ENCODE peak calls at places on chromosomes 13 and 19, in seven cellular contexts. X, J, S, K, L, I and G are unnamed samples.

GRCh38 chr13:67506407-67506806 is 276.3 kb upstream of the PCDH9 start:
- DNase-seq in X (no peak), I (no peak), S (no peak), L (no peak), K (no peak), J (no peak), G (no peak)

GRCh38 chr13:66673401-66673800 is 556.7 kb downstream of the PCDH9 start:
- DNase-seq in K (no peak), J (no peak), S (no peak), X (no peak), L (no peak), I (no peak), G (no peak)

GRCh38 chr13:27578121-27579030 is 42.0 kb downstream of the LNX2 start:
- DNase-seq in I (peak), K (no peak), L (no peak), X (no peak), J (no peak), S (no peak), G (no peak)

GRCh38 chr19:53881482-53882390 is at the start of gene PRKCG:
- DNase-seq in I (peak), X (no peak), S (no peak), L (peak), K (no peak), J (peak), G (no peak)

GRCh38 chr13:25415196-25415595 is 43.4 kb downstream of the ATP8A2 start:
- DNase-seq in S (no peak), L (no peak), I (no peak), J (no peak), X (no peak), K (no peak), G (no peak)

GRCh38 chr13:41942462-41943094 is 18.3 kb downstream of the VWA8 start:
- DNase-seq in I (peak), K (no peak), L (no peak), X (no peak), S (no peak), J (no peak), G (no peak)

GRCh38 chr13:28865312-28865711 is 45.2 kb downstream of the MTUS2 start:
- DNase-seq in S (no peak), K (no peak), J (no peak), L (no peak), I (no peak), X (no peak), G (no peak)

GRCh38 chr13:105773887-105774538 is 761.4 kb downstream of the EFNB2 start:
- DNase-seq in I (peak), K (no peak), J (peak), S (no peak), L (no peak), X (no peak), G (no peak)

GRCh38 chr13:38759390-38759789 is 72.5 kb downstream of the FREM2 start:
- DNase-seq in S (no peak), X (no peak), L (no peak), J (no peak), K (no peak), I (no peak), G (no peak)

GRCh38 chr19:39916236-39916635 is 18.2 kb downstream of the FCGBP start:
- DNase-seq in X (no peak), I (no peak), J (no peak), S (no peak), L (no peak), K (no peak), G (no peak)